ENCODE peak calls at places on chromosomes 7 and 10, in nine cellular contexts. K is effector memory CD4-positive, alpha-beta T cell; E is fibroblast of pulmonary artery; B is aorta; A is skeletal muscle cell; G is MG63; I is CD8-positive, alpha-beta memory T cell; Y is GM06990; S is HCT116. P is an unnamed sample.
A peak's percentile ranks its signal among the peaks of the same experiment; 100 is the strongest.

GRCh38 chr10:22623624-22624263 is 90.6 kb downstream of the PIP4K2A start:
- DNase-seq in B (no peak), E (no peak), S (no peak), G (no peak), K (no peak), Y (no peak), A (no peak), I (no peak), P (no peak)

GRCh38 chr10:14397069-14397468 is 66.3 kb upstream of the FRMD4A start:
- DNase-seq in I (no peak), Y (no peak), K (no peak), B (peak; percentile 84), E (peak; percentile 97), S (no peak), A (peak; percentile 92), G (peak; percentile 98), P (no peak)

GRCh38 chr10:93652857-93653256 is 40.5 kb downstream of the PDE6C start:
- DNase-seq in Y (no peak), S (no peak), K (no peak), G (no peak), I (no peak), E (peak; percentile 21), A (no peak), B (no peak), P (no peak)

GRCh38 chr10:66795871-66796270 is 130.0 kb upstream of the LRRTM3 start:
- DNase-seq in B (no peak), G (no peak), I (no peak), Y (no peak), A (no peak), E (no peak), K (no peak), S (no peak), P (no peak)

GRCh38 chr10:28806481-28806880 is 129.2 kb downstream of the BAMBI start:
- DNase-seq in Y (no peak), A (no peak), G (no peak), K (no peak), I (no peak), S (no peak), E (peak; percentile 14), B (no peak), P (no peak)

GRCh38 chr10:79112898-79113431 is 44.2 kb downstream of the ZMIZ1 start:
- DNase-seq in A (peak; percentile 67), B (peak; percentile 83), E (peak; percentile 63), Y (no peak), I (no peak), K (no peak), S (no peak), G (peak; percentile 96), P (no peak)

GRCh38 chr10:71836594-71836970 is 14.5 kb downstream of the PSAP start:
- DNase-seq in S (no peak), Y (no peak), K (no peak), A (no peak), I (no peak), E (no peak), G (no peak), B (no peak), P (no peak)

GRCh38 chr7:147249956-147250355 is 1133.4 kb downstream of the CNTNAP2 start:
- DNase-seq in G (no peak), E (no peak), B (no peak), K (no peak), Y (no peak), A (no peak), I (no peak), S (no peak), P (no peak)

GRCh38 chr7:131959106-131959812 is 402.8 kb upstream of the PODXL start:
- DNase-seq in Y (no peak), B (no peak), K (no peak), S (no peak), I (no peak), E (no peak), G (no peak), A (no peak), P (no peak)

GRCh38 chr10:124595143-124595883 is 133.7 kb downstream of the LHPP start:
- DNase-seq in Y (no peak), B (peak; percentile 49), E (no peak), S (no peak), G (no peak), K (no peak), I (peak; percentile 27), A (no peak), P (no peak)

GRCh38 chr7:129829677-129830631 is 122.8 kb downstream of the UBE2H start:
- DNase-seq in G (peak; percentile 80), K (no peak), B (peak; percentile 66), S (peak; percentile 66), Y (peak; percentile 22), I (peak; percentile 67), E (peak; percentile 90), A (no peak), P (peak; percentile 77)

GRCh38 chr7:139033346-139034114 is 2.3 kb downstream of the ZC3HAV1L start:
- DNase-seq in A (no peak), Y (no peak), I (no peak), E (no peak), B (no peak), G (no peak), K (no peak), S (no peak), P (no peak)

GRCh38 chr7:73799282-73800141 is 29.4 kb upstream of the CLDN3 start:
- DNase-seq in K (no peak), A (no peak), G (no peak), E (no peak), B (no peak), Y (no peak), S (peak; percentile 78), I (no peak), P (peak; percentile 69)

GRCh38 chr7:124856299-124856888 is 73.2 kb downstream of the POT1 start:
- DNase-seq in I (no peak), E (peak; percentile 64), K (no peak), Y (peak; percentile 23), G (no peak), S (peak; percentile 32), A (peak; percentile 9), B (no peak), P (peak; percentile 48)

GRCh38 chr7:29202651-29203069 is 8.1 kb downstream of the CHN2 start:
- DNase-seq in A (no peak), S (no peak), G (no peak), K (no peak), E (no peak), Y (no peak), I (no peak), B (no peak), P (peak; percentile 95)

GRCh38 chr10:32938554-32939061 is 19.4 kb downstream of the ITGB1 start:
- DNase-seq in S (no peak), B (no peak), K (no peak), A (no peak), G (no peak), E (no peak), I (no peak), Y (no peak), P (peak; percentile 64)

GRCh38 chr10:127527891-127528290 is 21.2 kb upstream of the NPS start:
- DNase-seq in A (no peak), K (no peak), E (no peak), B (no peak), I (no peak), G (peak; percentile 65), S (no peak), Y (no peak), P (no peak)

GRCh38 chr7:128890306-128891109 is 20.0 kb downstream of the KCP start:
- DNase-seq in G (peak; percentile 82), I (peak; percentile 41), E (no peak), S (no peak), B (peak; percentile 79), K (no peak), Y (no peak), A (no peak), P (peak; percentile 64)

GRCh38 chr7:1052031-1052818 is 7.9 kb downstream of the GPR146 start:
- DNase-seq in G (no peak), B (no peak), A (no peak), I (no peak), E (no peak), K (no peak), Y (no peak), S (no peak), P (no peak)

GRCh38 chr7:1054438-1055083 is 10.2 kb downstream of the GPR146 start:
- DNase-seq in B (no peak), E (no peak), I (no peak), K (no peak), A (no peak), S (no peak), Y (no peak), G (no peak), P (no peak)

GRCh38 chr7:1050956-1051690 is 6.8 kb downstream of the GPR146 start:
- DNase-seq in E (no peak), K (no peak), B (no peak), S (no peak), G (no peak), A (no peak), Y (no peak), I (no peak), P (no peak)

GRCh38 chr7:1053816-1054370 is 9.5 kb downstream of the GPR146 start:
- DNase-seq in G (no peak), E (no peak), A (no peak), K (no peak), S (no peak), Y (no peak), B (no peak), I (no peak), P (no peak)

GRCh38 chr7:1053002-1053411 is 8.7 kb downstream of the GPR146 start:
- DNase-seq in I (no peak), E (no peak), S (no peak), G (no peak), K (no peak), Y (no peak), B (no peak), A (no peak), P (no peak)
- H3K4me3 ChIP-seq in I (no peak overlapping the region), E (no peak overlapping the region), S (no peak overlapping the region), G (no peak overlapping the region), K (no peak overlapping the region), Y (no peak overlapping the region), B (no peak overlapping the region), A (no peak overlapping the region), P (no peak overlapping the region)

DNA sequence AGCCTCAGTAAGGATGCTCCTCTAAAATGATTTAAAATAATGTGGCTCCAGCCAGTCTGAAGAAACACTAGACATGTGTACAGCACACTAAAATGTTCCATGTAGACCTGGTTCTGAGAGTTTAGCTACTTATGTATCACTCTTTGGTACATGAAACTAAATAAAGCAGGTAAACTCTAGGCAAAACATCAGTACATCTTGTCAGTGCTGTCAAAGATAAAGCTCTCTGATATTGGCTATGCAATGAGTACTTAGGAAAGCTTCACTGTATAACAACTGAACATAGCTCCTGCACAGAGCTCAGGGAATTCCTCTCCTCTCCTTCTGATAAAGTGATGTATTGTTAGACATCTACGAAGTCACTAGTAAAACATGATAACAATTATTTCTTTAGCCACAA is 3.5 kb downstream of the LRRN3 start:
- DNase-seq in E (no peak), G (no peak), B (no peak), Y (no peak), A (no peak), K (no peak), I (no peak), S (no peak), P (no peak)
- H3K4me3 ChIP-seq in E (no peak overlapping the region), G (no peak overlapping the region), B (no peak overlapping the region), Y (no peak overlapping the region), A (no peak overlapping the region), K (no peak overlapping the region), I (peak overlapping the region; percentile 16), S (no peak overlapping the region), P (no peak overlapping the region)

GRCh38 chr7:20299647-20300312 is 30.9 kb upstream of the ITGB8 start:
- DNase-seq in B (no peak), E (peak; percentile 31), I (no peak), S (no peak), G (no peak), Y (no peak), K (no peak), A (no peak), P (peak; percentile 38)
- H3K4me3 ChIP-seq in B (no peak overlapping the region), E (no peak overlapping the region), I (no peak overlapping the region), S (no peak overlapping the region), G (no peak overlapping the region), Y (no peak overlapping the region), K (no peak overlapping the region), A (no peak overlapping the region), P (no peak overlapping the region)

GRCh38 chr10:27714349-27714748 is 31.3 kb downstream of the MKX start:
- DNase-seq in G (no peak), B (no peak), E (no peak), K (no peak), Y (no peak), S (no peak), A (no peak), I (no peak), P (no peak)
- H3K4me3 ChIP-seq in G (peak overlapping the region; percentile 19), B (peak overlapping the region; percentile 30), E (no peak overlapping the region), K (no peak overlapping the region), Y (no peak overlapping the region), S (no peak overlapping the region), A (no peak overlapping the region), I (no peak overlapping the region), P (no peak overlapping the region)